ENCODE peak calls at places on chromosomes 5 and 9, in four cellular contexts. V, L, Z and J are unnamed samples.

GRCh38 chr9:129484325-129485000 is 136.4 kb downstream of the C9orf50 start:
- DNase-seq in V (no peak), L (no peak), Z (no peak), J (no peak)

GRCh38 chr9:28471261-28471660 is 898.0 kb upstream of the C9orf72 start:
- DNase-seq in V (no peak), L (no peak), Z (no peak), J (no peak)

GRCh38 chr5:171867786-171868185 is 82.2 kb downstream of the SMIM23 start:
- DNase-seq in V (no peak), L (no peak), Z (no peak), J (no peak)

GRCh38 chr9:111752455-111752854 is 42.3 kb downstream of the SHOC1 start:
- DNase-seq in V (no peak), L (no peak), Z (no peak), J (no peak)

GRCh38 chr5:122312670-122312988 is 592 bp downstream of the SNCAIP start:
- DNase-seq in V (no peak), L (no peak), Z (no peak), J (no peak)

GRCh38 chr5:134577796-134578577 is 52.5 kb downstream of the JADE2 start:
- DNase-seq in V (peak), L (peak), Z (peak), J (peak)

GRCh38 chr5:9947231-9947693 is 302.4 kb downstream of the ATPSCKMT start:
- DNase-seq in V (no peak), L (no peak), Z (no peak), J (no peak)

GRCh38 chr9:124296800-124297552 is 39.2 kb downstream of the NEK6 start:
- DNase-seq in V (no peak), L (no peak), Z (no peak), J (no peak)

GRCh38 chr9:96256800-96257199 is 45.2 kb downstream of the HSD17B3 start:
- DNase-seq in V (peak), L (peak), Z (no peak), J (peak)

GRCh38 chr5:5978501-5979361 is 399.6 kb downstream of the MED10 start:
- DNase-seq in V (no peak), L (no peak), Z (no peak), J (no peak)

GRCh38 chr9:18824095-18824666 is 208.8 kb downstream of the SAXO1 start:
- DNase-seq in V (no peak), L (peak), Z (no peak), J (no peak)

GRCh38 chr9:38084556-38084880 is 15.5 kb upstream of the SHB start:
- DNase-seq in V (no peak), L (no peak), Z (no peak), J (peak)

GRCh38 chr9:129384887-129385614 is 207.0 kb upstream of the IER5L start:
- DNase-seq in V (no peak), L (no peak), Z (no peak), J (no peak)

GRCh38 chr9:116115731-116116353 is 37.7 kb upstream of the PAPPA start:
- DNase-seq in V (no peak), L (no peak), Z (no peak), J (no peak)

GRCh38 chr5:158224200-158224599 is 365.3 kb upstream of the CLINT1 start:
- DNase-seq in V (no peak), L (no peak), Z (no peak), J (no peak)

GRCh38 chr9:105608685-105609598 is 51.0 kb downstream of the FKTN start:
- DNase-seq in V (peak), L (peak), Z (no peak), J (peak)

GRCh38 chr9:126618590-126619335 is 5.0 kb downstream of the LMX1B start:
- DNase-seq in V (no peak), L (no peak), Z (peak), J (no peak)

GRCh38 chr9:113536483-113537226 is 73.1 kb downstream of the RGS3 start:
- DNase-seq in V (no peak), L (no peak), Z (no peak), J (no peak)
- TF ChIP-seq JUND in V (no peak), L (no peak), Z (peak), J (no peak)

DNA sequence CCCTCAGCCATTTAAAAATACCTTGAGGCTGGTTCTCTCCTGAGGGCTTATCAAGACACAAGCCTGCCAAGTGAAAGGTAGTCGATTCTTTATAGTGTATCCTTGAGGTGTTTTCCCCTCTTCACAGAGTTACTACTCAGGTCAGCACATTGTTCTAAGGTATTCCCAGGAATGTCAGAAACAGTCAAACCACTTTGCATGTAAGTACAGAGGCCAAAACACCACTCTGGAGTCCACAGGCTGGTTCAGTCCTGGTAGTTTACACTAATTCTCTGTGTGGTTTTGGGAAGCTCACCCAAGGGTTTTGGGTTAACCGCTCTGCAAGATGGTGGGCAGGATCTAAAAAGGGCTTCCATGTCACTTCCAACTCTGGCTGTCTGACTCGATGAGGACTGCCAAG is 162.3 kb upstream of the PPP2R2B start:
- DNase-seq in V (no peak), L (no peak), Z (no peak), J (no peak)
- TF ChIP-seq JUND in V (no peak), L (no peak), Z (no peak), J (no peak)

GRCh38 chr5:148687871-148688270 is 33.5 kb upstream of the HTR4 start:
- DNase-seq in V (no peak), L (no peak), Z (no peak), J (no peak)
- TF ChIP-seq JUND in V (no peak), L (no peak), Z (no peak), J (no peak)

GRCh38 chr9:16625106-16625505 is 245.4 kb downstream of the BNC2 start:
- DNase-seq in V (no peak), L (no peak), Z (no peak), J (no peak)

GRCh38 chr9:16624356-16624755 is 246.1 kb downstream of the BNC2 start:
- DNase-seq in V (no peak), L (no peak), Z (no peak), J (no peak)

GRCh38 chr9:16626577-16627130 is 243.8 kb downstream of the BNC2 start:
- DNase-seq in V (no peak), L (no peak), Z (no peak), J (no peak)

GRCh38 chr9:16627967-16628366 is 242.5 kb downstream of the BNC2 start:
- DNase-seq in V (no peak), L (no peak), Z (no peak), J (no peak)

GRCh38 chr9:16625831-16626230 is 244.6 kb downstream of the BNC2 start:
- DNase-seq in V (no peak), L (no peak), Z (no peak), J (no peak)
- TF ChIP-seq JUND in V (no peak), L (no peak), Z (peak), J (no peak)